ENCODE peak calls at places on chromosomes 13 and 19, in four cellular contexts. K, S, C and T are unnamed samples.

GRCh38 chr19:1098177-1099051 is 3.2 kb upstream of the POLR2E start:
- DNase-seq in K (no peak), S (no peak), C (no peak), T (no peak)

GRCh38 chr19:15187026-15188007 is 13.5 kb downstream of the NOTCH3 start:
- DNase-seq in K (no peak), S (no peak), C (no peak), T (no peak)

GRCh38 chr13:40515702-40516101 is 150.7 kb downstream of the FOXO1 start:
- DNase-seq in K (no peak), S (no peak), C (no peak), T (no peak)

GRCh38 chr19:57664269-57665127 is 4.2 kb upstream of the ZSCAN4 start:
- DNase-seq in K (peak), S (peak), C (peak), T (no peak)

GRCh38 chr13:33526718-33527117 is 241.2 kb upstream of the STARD13 start:
- DNase-seq in K (no peak), S (no peak), C (no peak), T (no peak)

GRCh38 chr19:38683393-38684077 is 36.1 kb downstream of the ACTN4 start:
- DNase-seq in K (peak), S (peak), C (peak), T (no peak)

GRCh38 chr13:76812206-76812882 is 73.9 kb downstream of the KCTD12 start:
- DNase-seq in K (no peak), S (no peak), C (no peak), T (no peak)

GRCh38 chr13:60047943-60048342 is 115.8 kb downstream of the DIAPH3 start:
- DNase-seq in K (no peak), S (no peak), C (no peak), T (no peak)

GRCh38 chr19:39146686-39147450 is 21.3 kb downstream of the PAK4 start:
- DNase-seq in K (no peak), S (no peak), C (no peak), T (no peak)

GRCh38 chr19:8698433-8699063 is at the start of gene ACTL9:
- DNase-seq in K (no peak), S (no peak), C (no peak), T (no peak)

GRCh38 chr13:68047889-68048288 is 817.8 kb upstream of the PCDH9 start:
- DNase-seq in K (no peak), S (no peak), C (no peak), T (no peak)

GRCh38 chr19:4086336-4086953 is 19.7 kb upstream of the ZBTB7A start:
- DNase-seq in K (no peak), S (no peak), C (no peak), T (no peak)

GRCh38 chr19:52749780-52750179 is 14.9 kb upstream of the ZNF611 start:
- DNase-seq in K (no peak), S (no peak), C (no peak), T (no peak)

GRCh38 chr19:4454621-4454951 is 3.0 kb downstream of the UBXN6 start:
- DNase-seq in K (no peak), S (no peak), C (no peak), T (no peak)

GRCh38 chr13:90415902-90416301 is 931.6 kb upstream of the MIR17HG start:
- DNase-seq in K (no peak), S (no peak), C (no peak), T (no peak)

GRCh38 chr13:110396913-110397379 is 89.9 kb downstream of the COL4A2 start:
- DNase-seq in K (peak), S (no peak), C (peak), T (peak)

GRCh38 chr19:12703056-12703455 is 6.6 kb upstream of the FBXW9 start:
- DNase-seq in K (no peak), S (no peak), C (no peak), T (no peak)

GRCh38 chr19:47701717-47702552 is 11.3 kb upstream of the EHD2 start:
- DNase-seq in K (no peak), S (no peak), C (no peak), T (no peak)

GRCh38 chr13:66723606-66724005 is 506.5 kb downstream of the PCDH9 start:
- DNase-seq in K (no peak), S (no peak), C (no peak), T (no peak)

GRCh38 chr13:33307820-33308219 is 22.3 kb upstream of the STARD13 start:
- DNase-seq in K (no peak), S (no peak), C (no peak), T (no peak)

GRCh38 chr13:77981191-77981925 is 62.7 kb upstream of the EDNRB start:
- DNase-seq in K (no peak), S (no peak), C (no peak), T (no peak)

GRCh38 chr13:46232281-46232680 is 20.6 kb downstream of the LRRC63 start:
- DNase-seq in K (no peak), S (no peak), C (no peak), T (no peak)

GRCh38 chr19:17357078-17357666 is 19.8 kb downstream of the GTPBP3 start:
- DNase-seq in K (no peak), S (no peak), C (no peak), T (no peak)

GRCh38 chr13:112983428-112984196 is 14.6 kb downstream of the MCF2L start:
- DNase-seq in K (no peak), S (no peak), C (no peak), T (no peak)

GRCh38 chr19:342801-343421 is 1.7 kb downstream of the MIER2 start:
- DNase-seq in K (peak), S (no peak), C (peak), T (peak)

GRCh38 chr19:19468424-19469050 is 46.8 kb downstream of the TSSK6 start:
- DNase-seq in K (no peak), S (no peak), C (no peak), T (no peak)

GRCh38 chr13:31521466-31521865 is 217.9 kb upstream of the RXFP2 start:
- DNase-seq in K (no peak), S (no peak), C (no peak), T (no peak)

GRCh38 chr13:97976551-97977375 is 23.3 kb downstream of the IPO5 start:
- DNase-seq in K (no peak), S (peak), C (peak), T (no peak)

GRCh38 chr13:57716295-57716694 is 84.8 kb downstream of the PCDH17 start:
- DNase-seq in K (no peak), S (no peak), C (no peak), T (no peak)
- TF ChIP-seq CTCF in K (no peak), S (peak), C (no peak), T (no peak)

DNA sequence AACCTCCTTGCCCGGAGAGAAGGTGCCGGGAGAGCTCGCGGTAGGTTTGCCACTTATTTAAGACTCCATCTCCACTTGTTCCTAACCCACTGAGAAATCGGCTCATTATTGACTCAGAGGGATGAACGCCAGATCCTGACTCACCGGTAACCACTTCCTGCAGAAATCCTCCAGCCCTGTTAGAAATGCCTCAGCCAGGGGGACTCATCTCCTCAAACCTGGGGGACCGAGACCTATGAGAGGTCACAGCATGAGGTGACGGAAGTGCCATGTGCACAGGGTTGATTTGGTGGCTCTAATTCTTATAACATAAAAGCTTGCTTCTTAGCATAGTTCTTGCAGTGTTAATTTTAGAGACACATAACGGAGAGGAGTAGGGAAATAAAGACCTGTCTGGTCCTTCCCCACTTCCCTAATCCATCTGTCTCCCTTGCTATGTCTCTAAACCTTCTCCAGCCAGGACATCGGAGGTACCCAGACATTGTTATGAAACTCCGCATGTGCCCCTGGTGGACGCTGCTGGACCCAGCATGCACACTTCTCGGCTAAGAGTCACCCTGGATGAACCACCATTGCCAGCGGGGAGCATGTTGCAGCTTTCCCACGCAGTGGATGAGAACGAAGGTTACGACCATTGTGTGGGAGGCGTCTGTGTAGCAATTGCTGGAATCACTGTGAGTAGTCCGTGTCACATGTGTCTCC is 158.9 kb downstream of the EFNB2 start:
- DNase-seq in K (peak), S (no peak), C (no peak), T (peak)
- TF ChIP-seq CTCF in K (no peak), S (no peak), C (no peak), T (no peak)

GRCh38 chr19:30227071-30227621 is 145.0 kb upstream of the ZNF536 start:
- DNase-seq in K (no peak), S (no peak), C (no peak), T (no peak)

GRCh38 chr19:30226464-30227070 is 145.6 kb upstream of the ZNF536 start:
- DNase-seq in K (no peak), S (no peak), C (no peak), T (no peak)

GRCh38 chr19:30228726-30229523 is 143.3 kb upstream of the ZNF536 start:
- DNase-seq in K (no peak), S (no peak), C (no peak), T (no peak)

GRCh38 chr19:30228113-30228725 is 144.0 kb upstream of the ZNF536 start:
- DNase-seq in K (no peak), S (no peak), C (no peak), T (no peak)

DNA sequence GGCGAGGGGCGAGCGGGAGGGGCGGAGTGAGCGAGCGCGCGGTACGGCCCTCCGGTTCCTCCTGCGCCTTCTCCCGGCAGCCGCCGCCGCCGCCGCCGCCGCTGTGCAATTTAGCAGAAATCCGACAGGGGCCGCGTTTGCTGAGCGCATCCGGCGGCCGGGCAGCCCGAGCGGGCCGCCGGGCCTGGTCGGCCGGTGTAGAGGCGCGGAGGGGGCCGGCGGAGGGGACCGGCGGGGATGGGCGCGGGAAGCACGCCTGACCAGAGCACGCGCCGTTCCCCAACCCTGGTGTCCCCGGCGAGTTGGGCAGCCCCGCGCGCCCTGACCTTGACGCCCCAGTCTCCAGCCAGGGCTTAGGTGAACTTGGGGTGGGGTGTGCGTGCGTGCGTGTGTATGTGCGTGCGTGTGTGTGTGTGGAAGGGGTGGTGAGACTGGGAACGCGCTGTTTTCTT is 144.5 kb upstream of the ZNF536 start:
- DNase-seq in K (peak), S (peak), C (no peak), T (no peak)
- TF ChIP-seq CTCF in K (no peak), S (peak), C (peak), T (peak)

GRCh38 chr13:58302349-58302748 is 670.8 kb downstream of the PCDH17 start:
- DNase-seq in K (no peak), S (no peak), C (no peak), T (no peak)

GRCh38 chr13:58300224-58300623 is 668.7 kb downstream of the PCDH17 start:
- DNase-seq in K (no peak), S (no peak), C (no peak), T (no peak)

GRCh38 chr13:58298556-58299135 is 667.1 kb downstream of the PCDH17 start:
- DNase-seq in K (no peak), S (no peak), C (no peak), T (no peak)

DNA sequence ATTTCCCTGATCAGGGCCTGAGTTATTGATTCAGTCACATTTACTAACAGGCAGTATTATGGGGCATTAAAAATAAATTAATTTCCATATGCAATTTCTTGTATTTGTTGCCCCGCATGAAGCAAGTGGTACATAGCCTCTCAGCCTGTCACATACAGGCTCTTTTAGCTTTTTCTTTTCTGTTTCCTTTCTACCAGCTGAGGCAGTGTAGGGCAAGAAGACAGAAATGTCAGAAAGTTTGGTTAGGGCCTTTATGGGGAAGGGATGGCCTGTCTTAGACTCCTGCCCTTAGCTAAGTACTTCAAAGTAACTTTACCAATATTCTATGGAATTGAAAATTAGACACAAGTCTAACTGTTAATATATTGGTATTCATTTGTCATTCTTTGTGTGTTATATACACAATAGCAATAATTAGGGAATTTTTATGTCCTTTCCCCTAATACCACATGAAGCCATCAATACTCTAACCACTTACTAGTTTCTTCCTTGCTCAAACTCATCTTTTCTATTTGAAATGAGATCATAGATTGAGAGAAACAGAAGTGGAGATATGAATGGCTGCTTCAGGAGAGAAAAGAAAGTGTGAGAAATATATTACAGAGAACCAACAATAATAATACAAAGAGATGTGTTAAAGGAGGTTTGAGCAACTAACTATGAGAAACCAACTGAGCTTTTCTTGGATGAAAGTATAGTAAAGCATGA is 669.6 kb downstream of the PCDH17 start:
- DNase-seq in K (no peak), S (no peak), C (no peak), T (no peak)
- TF ChIP-seq CTCF in K (no peak), S (no peak), C (no peak), T (no peak)

DNA sequence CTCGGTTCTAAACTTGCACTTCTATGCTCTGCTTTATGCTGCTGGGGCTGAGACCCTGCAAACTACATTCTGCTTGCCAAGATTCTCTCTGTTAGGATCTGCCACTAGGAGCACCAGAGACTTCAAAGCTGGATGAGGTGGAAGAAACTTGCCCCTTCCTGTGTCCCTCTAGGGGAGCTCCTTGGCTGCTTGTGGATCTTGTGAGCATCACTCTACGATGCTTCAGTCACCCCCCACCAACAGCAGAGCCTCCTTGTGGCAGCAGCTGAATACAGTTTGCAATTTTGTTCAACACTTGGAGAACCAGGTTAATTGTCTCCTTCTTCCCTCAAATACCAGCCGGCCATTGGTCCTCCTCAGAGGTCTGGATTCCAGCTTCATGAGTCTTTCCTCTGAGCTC is 310.6 kb downstream of the FGF14 start:
- DNase-seq in K (peak), S (no peak), C (no peak), T (no peak)
- TF ChIP-seq CTCF in K (no peak), S (no peak), C (no peak), T (no peak)

DNA sequence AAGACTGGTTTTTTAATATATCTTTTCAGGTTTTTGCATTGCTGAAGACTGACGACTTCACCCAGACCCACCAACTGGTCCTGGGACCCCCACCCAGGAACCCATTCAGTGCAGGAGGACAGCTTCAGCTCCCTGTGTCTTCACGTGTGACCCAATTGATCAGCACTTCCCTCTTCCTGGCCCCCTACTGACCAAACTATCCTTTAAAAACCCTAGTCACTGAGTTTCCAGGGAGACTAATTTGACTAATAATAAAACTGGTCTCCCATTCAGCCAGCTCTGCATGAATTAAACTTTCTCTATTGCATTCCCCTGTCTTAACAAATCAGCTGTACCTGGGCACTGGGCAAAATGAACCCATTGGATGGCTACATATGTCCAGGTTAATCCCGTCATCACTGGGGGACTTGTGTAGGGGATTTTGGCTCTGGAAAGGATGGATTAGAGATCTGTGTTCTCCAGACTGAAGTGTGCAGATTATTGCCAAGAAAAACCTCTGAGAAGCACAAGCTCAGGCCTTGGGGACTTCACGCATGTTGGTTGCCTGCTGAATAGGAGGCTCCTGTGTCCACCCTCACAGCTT is 16.3 kb upstream of the PARP4 start:
- DNase-seq in K (no peak), S (no peak), C (no peak), T (no peak)
- TF ChIP-seq CTCF in K (no peak), S (no peak), C (no peak), T (no peak)

DNA sequence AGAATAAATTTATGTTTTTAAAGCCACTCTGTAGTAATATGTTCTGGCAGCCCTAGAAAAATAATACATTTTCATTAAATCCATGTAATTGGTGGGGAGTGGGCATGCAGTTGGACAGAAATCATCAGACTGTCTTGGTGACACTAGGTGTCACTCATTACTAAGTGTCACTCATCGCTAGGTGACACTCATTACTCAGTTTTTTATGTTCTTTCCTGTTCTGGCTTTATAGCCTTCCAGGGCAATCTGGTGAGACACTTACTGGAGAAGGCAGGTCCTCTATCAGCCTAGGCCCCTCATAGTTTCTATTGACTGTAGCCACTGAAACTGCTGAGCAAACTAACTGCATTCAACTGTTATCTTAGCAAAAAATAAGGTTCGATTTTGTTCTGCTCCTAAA is 542.1 kb downstream of the SLITRK1 start:
- DNase-seq in K (no peak), S (no peak), C (no peak), T (no peak)
- TF ChIP-seq CTCF in K (no peak), S (no peak), C (no peak), T (no peak)

DNA sequence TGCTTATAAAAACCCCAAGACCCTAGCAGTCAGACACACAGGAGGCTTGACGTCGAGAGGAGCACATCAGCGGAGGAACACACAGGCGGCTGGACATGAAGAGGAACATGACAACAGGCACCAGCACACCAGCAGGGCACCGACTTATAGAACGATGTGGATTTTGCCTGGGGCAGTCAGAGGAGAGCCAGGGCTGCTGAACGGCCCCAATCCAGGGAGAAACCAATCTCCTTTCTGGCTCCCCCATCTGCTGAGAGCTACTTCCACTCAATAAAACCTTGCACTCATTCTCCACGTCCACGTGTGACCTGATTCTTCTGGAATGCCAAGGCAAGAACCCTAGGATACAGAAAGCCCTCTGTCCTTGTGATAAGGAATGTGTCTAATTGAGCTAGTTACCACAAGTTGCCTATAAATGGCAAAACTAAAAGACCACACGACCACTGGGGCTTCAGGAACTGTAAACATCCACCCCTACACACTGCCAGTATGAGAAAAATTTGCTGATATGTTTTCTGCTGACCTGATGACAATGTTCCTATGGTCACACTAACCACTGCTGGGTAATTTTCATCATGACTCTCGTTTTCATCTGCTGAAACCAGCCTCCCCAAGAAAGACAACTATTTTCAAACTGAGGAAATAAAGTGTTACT is 35.8 kb upstream of the CEACAM21 start:
- DNase-seq in K (no peak), S (no peak), C (no peak), T (no peak)
- TF ChIP-seq CTCF in K (no peak), S (no peak), C (no peak), T (no peak)

GRCh38 chr19:18401580-18402112 is 4.2 kb upstream of the LRRC25 start:
- DNase-seq in K (peak), S (no peak), C (no peak), T (no peak)
- TF ChIP-seq CTCF in K (peak), S (peak), C (no peak), T (peak)